ENCODE peak calls at places on chromosomes 11 and 22, in seven cellular contexts. One of them, this sample, is unnamed.

GRCh38 chr22:30411780-30412179 is 13.8 kb upstream of the MTFP1 start:
- DNase-seq in HT1080: peak
- DNase-seq in Panc1: no peak
- DNase-seq in BJ: no peak
- DNase-seq in EL: no peak
- DNase-seq in stimulated activated CD8-positive, alpha-beta memory T cell treated with anti-CD3 and anti-CD28 coated beads, Interleukin-2, amount 100 ng/mL, for 1 hour: no peak
- DNase-seq in activated effector memory CD4-positive, alpha-beta T cell treated with Interleukin-2 at 50 U/mL for 16 hours: no peak
- DNase-seq in this sample: no peak

GRCh38 chr11:128926000-128926399 is 16.7 kb downstream of the TP53AIP1 start:
- DNase-seq in HT1080: no peak
- DNase-seq in Panc1: no peak
- DNase-seq in BJ: no peak
- DNase-seq in EL: no peak
- DNase-seq in stimulated activated CD8-positive, alpha-beta memory T cell treated with anti-CD3 and anti-CD28 coated beads, Interleukin-2, amount 100 ng/mL, for 1 hour: no peak
- DNase-seq in activated effector memory CD4-positive, alpha-beta T cell treated with Interleukin-2 at 50 U/mL for 16 hours: no peak
- DNase-seq in this sample: no peak

GRCh38 chr11:70170596-70171210 is 32.4 kb upstream of the FADD start:
- DNase-seq in HT1080: no peak
- DNase-seq in Panc1: no peak
- DNase-seq in BJ: no peak
- DNase-seq in EL: no peak
- DNase-seq in stimulated activated CD8-positive, alpha-beta memory T cell treated with anti-CD3 and anti-CD28 coated beads, Interleukin-2, amount 100 ng/mL, for 1 hour: no peak
- DNase-seq in activated effector memory CD4-positive, alpha-beta T cell treated with Interleukin-2 at 50 U/mL for 16 hours: no peak
- DNase-seq in this sample: no peak

GRCh38 chr22:41217553-41218157 is 12.5 kb downstream of the L3MBTL2 start:
- DNase-seq in HT1080: peak
- DNase-seq in Panc1: no peak
- DNase-seq in BJ: peak
- DNase-seq in EL: peak
- DNase-seq in stimulated activated CD8-positive, alpha-beta memory T cell treated with anti-CD3 and anti-CD28 coated beads, Interleukin-2, amount 100 ng/mL, for 1 hour: no peak
- DNase-seq in activated effector memory CD4-positive, alpha-beta T cell treated with Interleukin-2 at 50 U/mL for 16 hours: no peak
- DNase-seq in this sample: peak

GRCh38 chr22:22091400-22091878 is 108.9 kb upstream of the TOP3B start:
- DNase-seq in HT1080: no peak
- DNase-seq in Panc1: no peak
- DNase-seq in BJ: no peak
- DNase-seq in EL: no peak
- DNase-seq in stimulated activated CD8-positive, alpha-beta memory T cell treated with anti-CD3 and anti-CD28 coated beads, Interleukin-2, amount 100 ng/mL, for 1 hour: no peak
- DNase-seq in activated effector memory CD4-positive, alpha-beta T cell treated with Interleukin-2 at 50 U/mL for 16 hours: no peak
- DNase-seq in this sample: no peak

GRCh38 chr11:47973173-47973572 is 7.2 kb upstream of the PTPRJ start:
- DNase-seq in HT1080: no peak
- DNase-seq in Panc1: no peak
- DNase-seq in BJ: no peak
- DNase-seq in EL: no peak
- DNase-seq in stimulated activated CD8-positive, alpha-beta memory T cell treated with anti-CD3 and anti-CD28 coated beads, Interleukin-2, amount 100 ng/mL, for 1 hour: no peak
- DNase-seq in activated effector memory CD4-positive, alpha-beta T cell treated with Interleukin-2 at 50 U/mL for 16 hours: no peak
- DNase-seq in this sample: no peak

GRCh38 chr11:36231300-36231699 is 57.9 kb downstream of the COMMD9 start:
- DNase-seq in HT1080: no peak
- DNase-seq in Panc1: no peak
- DNase-seq in BJ: peak
- DNase-seq in EL: peak
- DNase-seq in stimulated activated CD8-positive, alpha-beta memory T cell treated with anti-CD3 and anti-CD28 coated beads, Interleukin-2, amount 100 ng/mL, for 1 hour: no peak
- DNase-seq in activated effector memory CD4-positive, alpha-beta T cell treated with Interleukin-2 at 50 U/mL for 16 hours: no peak
- DNase-seq in this sample: no peak

GRCh38 chr11:69485337-69486041 is 4.0 kb downstream of the LINC01488 start:
- DNase-seq in HT1080: no peak
- DNase-seq in Panc1: no peak
- DNase-seq in BJ: no peak
- DNase-seq in EL: no peak
- DNase-seq in stimulated activated CD8-positive, alpha-beta memory T cell treated with anti-CD3 and anti-CD28 coated beads, Interleukin-2, amount 100 ng/mL, for 1 hour: no peak
- DNase-seq in activated effector memory CD4-positive, alpha-beta T cell treated with Interleukin-2 at 50 U/mL for 16 hours: no peak
- DNase-seq in this sample: no peak

GRCh38 chr11:36034572-36035331 is 90.9 kb downstream of the LDLRAD3 start:
- DNase-seq in HT1080: peak
- DNase-seq in Panc1: no peak
- DNase-seq in BJ: peak
- DNase-seq in EL: peak
- DNase-seq in stimulated activated CD8-positive, alpha-beta memory T cell treated with anti-CD3 and anti-CD28 coated beads, Interleukin-2, amount 100 ng/mL, for 1 hour: no peak
- DNase-seq in activated effector memory CD4-positive, alpha-beta T cell treated with Interleukin-2 at 50 U/mL for 16 hours: no peak
- DNase-seq in this sample: no peak

GRCh38 chr11:118338637-118339061 is 3.9 kb downstream of the CD3D start:
- DNase-seq in HT1080: peak
- DNase-seq in Panc1: no peak
- DNase-seq in BJ: no peak
- DNase-seq in EL: no peak
- DNase-seq in stimulated activated CD8-positive, alpha-beta memory T cell treated with anti-CD3 and anti-CD28 coated beads, Interleukin-2, amount 100 ng/mL, for 1 hour: peak
- DNase-seq in activated effector memory CD4-positive, alpha-beta T cell treated with Interleukin-2 at 50 U/mL for 16 hours: peak
- DNase-seq in this sample: peak

GRCh38 chr11:17810736-17811135 is 76.2 kb downstream of the KCNC1 start:
- DNase-seq in HT1080: peak
- DNase-seq in Panc1: no peak
- DNase-seq in BJ: no peak
- DNase-seq in EL: peak
- DNase-seq in stimulated activated CD8-positive, alpha-beta memory T cell treated with anti-CD3 and anti-CD28 coated beads, Interleukin-2, amount 100 ng/mL, for 1 hour: no peak
- DNase-seq in activated effector memory CD4-positive, alpha-beta T cell treated with Interleukin-2 at 50 U/mL for 16 hours: no peak
- DNase-seq in this sample: no peak

GRCh38 chr22:38034884-38035529 is 22.2 kb upstream of the PICK1 start:
- DNase-seq in HT1080: no peak
- DNase-seq in Panc1: no peak
- DNase-seq in BJ: no peak
- DNase-seq in EL: no peak
- DNase-seq in stimulated activated CD8-positive, alpha-beta memory T cell treated with anti-CD3 and anti-CD28 coated beads, Interleukin-2, amount 100 ng/mL, for 1 hour: no peak
- DNase-seq in activated effector memory CD4-positive, alpha-beta T cell treated with Interleukin-2 at 50 U/mL for 16 hours: no peak
- DNase-seq in this sample: no peak

GRCh38 chr11:94546886-94547285 is 3.2 kb downstream of the FUT4 start:
- DNase-seq in HT1080: no peak
- DNase-seq in Panc1: no peak
- DNase-seq in BJ: no peak
- DNase-seq in EL: no peak
- DNase-seq in stimulated activated CD8-positive, alpha-beta memory T cell treated with anti-CD3 and anti-CD28 coated beads, Interleukin-2, amount 100 ng/mL, for 1 hour: no peak
- DNase-seq in activated effector memory CD4-positive, alpha-beta T cell treated with Interleukin-2 at 50 U/mL for 16 hours: no peak
- DNase-seq in this sample: no peak

GRCh38 chr11:34068098-34068497 is 16.6 kb downstream of the CAPRIN1 start:
- DNase-seq in HT1080: peak
- DNase-seq in Panc1: no peak
- DNase-seq in BJ: no peak
- DNase-seq in EL: peak
- DNase-seq in stimulated activated CD8-positive, alpha-beta memory T cell treated with anti-CD3 and anti-CD28 coated beads, Interleukin-2, amount 100 ng/mL, for 1 hour: no peak
- DNase-seq in activated effector memory CD4-positive, alpha-beta T cell treated with Interleukin-2 at 50 U/mL for 16 hours: no peak
- DNase-seq in this sample: no peak

GRCh38 chr22:44408227-44409192 is 89.5 kb downstream of the RTL6 start:
- DNase-seq in HT1080: no peak
- DNase-seq in Panc1: no peak
- DNase-seq in BJ: no peak
- DNase-seq in EL: no peak
- DNase-seq in stimulated activated CD8-positive, alpha-beta memory T cell treated with anti-CD3 and anti-CD28 coated beads, Interleukin-2, amount 100 ng/mL, for 1 hour: no peak
- DNase-seq in activated effector memory CD4-positive, alpha-beta T cell treated with Interleukin-2 at 50 U/mL for 16 hours: no peak
- DNase-seq in this sample: no peak

GRCh38 chr11:108886608-108887007 is 221.7 kb downstream of the DDX10 start:
- DNase-seq in HT1080: no peak
- DNase-seq in Panc1: no peak
- DNase-seq in BJ: no peak
- DNase-seq in EL: peak
- DNase-seq in stimulated activated CD8-positive, alpha-beta memory T cell treated with anti-CD3 and anti-CD28 coated beads, Interleukin-2, amount 100 ng/mL, for 1 hour: no peak
- DNase-seq in activated effector memory CD4-positive, alpha-beta T cell treated with Interleukin-2 at 50 U/mL for 16 hours: no peak
- DNase-seq in this sample: no peak

GRCh38 chr11:6656581-6656915 is 939 bp upstream of the DCHS1 start:
- DNase-seq in HT1080: no peak
- DNase-seq in Panc1: no peak
- DNase-seq in BJ: no peak
- DNase-seq in EL: no peak
- DNase-seq in stimulated activated CD8-positive, alpha-beta memory T cell treated with anti-CD3 and anti-CD28 coated beads, Interleukin-2, amount 100 ng/mL, for 1 hour: no peak
- DNase-seq in activated effector memory CD4-positive, alpha-beta T cell treated with Interleukin-2 at 50 U/mL for 16 hours: no peak
- DNase-seq in this sample: no peak

GRCh38 chr11:13772223-13773046 is 104.0 kb downstream of the FAR1 start:
- DNase-seq in HT1080: peak
- DNase-seq in Panc1: peak
- DNase-seq in BJ: peak
- DNase-seq in EL: peak
- DNase-seq in stimulated activated CD8-positive, alpha-beta memory T cell treated with anti-CD3 and anti-CD28 coated beads, Interleukin-2, amount 100 ng/mL, for 1 hour: no peak
- DNase-seq in activated effector memory CD4-positive, alpha-beta T cell treated with Interleukin-2 at 50 U/mL for 16 hours: no peak
- DNase-seq in this sample: peak

GRCh38 chr11:27514558-27514957 is 8.0 kb upstream of the LIN7C start:
- DNase-seq in HT1080: peak
- DNase-seq in Panc1: no peak
- DNase-seq in BJ: no peak
- DNase-seq in EL: peak
- DNase-seq in stimulated activated CD8-positive, alpha-beta memory T cell treated with anti-CD3 and anti-CD28 coated beads, Interleukin-2, amount 100 ng/mL, for 1 hour: no peak
- DNase-seq in activated effector memory CD4-positive, alpha-beta T cell treated with Interleukin-2 at 50 U/mL for 16 hours: no peak
- DNase-seq in this sample: no peak